ENCODE peak calls at places on chromosome X, in ten cellular contexts. B, S, Y, L, U, M, A, Z, T and W are unnamed samples.

GRCh38 chrX:129637217-129638109 is 17.3 kb downstream of the APLN start:
- DNase-seq in S (peak), Y (peak), Z (peak), M (peak), T (peak), A (peak), L (no peak), B (peak), U (peak), W (peak)

GRCh38 chrX:119406739-119407138 is 7.6 kb downstream of the SLC25A43 start:
- DNase-seq in S (no peak), Z (no peak), A (no peak), U (no peak), B (no peak), Y (no peak), L (no peak), M (no peak), T (no peak), W (no peak)

GRCh38 chrX:153416781-153417180 is 5.5 kb downstream of the ZFP92 start:
- DNase-seq in Z (no peak), U (no peak), B (peak), A (no peak), Y (no peak), L (no peak), M (no peak), S (no peak), T (no peak), W (no peak)

GRCh38 chrX:67523002-67523711 is 20.7 kb upstream of the AR start:
- DNase-seq in S (no peak), B (no peak), L (no peak), Y (no peak), T (no peak), U (no peak), A (no peak), M (no peak), Z (no peak), W (no peak)

GRCh38 chrX:53184836-53185235 is 40.2 kb downstream of the KDM5C start:
- DNase-seq in B (no peak), U (no peak), A (no peak), L (no peak), Z (no peak), T (no peak), S (no peak), M (no peak), Y (peak), W (no peak)

GRCh38 chrX:148624951-148625350 is 124.5 kb downstream of the AFF2 start:
- DNase-seq in B (peak), T (no peak), Z (no peak), S (no peak), A (no peak), M (no peak), U (no peak), L (no peak), Y (no peak), W (no peak)

GRCh38 chrX:10549280-10549679 is 71.1 kb downstream of the MID1 start:
- DNase-seq in L (peak), Z (peak), M (peak), T (no peak), U (no peak), Y (no peak), B (no peak), A (no peak), S (no peak), W (no peak)

GRCh38 chrX:136166221-136166855 is 19.0 kb downstream of the FHL1 start:
- DNase-seq in S (no peak), Z (no peak), B (peak), U (no peak), T (no peak), L (no peak), A (no peak), Y (peak), M (no peak), W (no peak)

GRCh38 chrX:27565992-27566391 is 24.2 kb upstream of the DCAF8L2 start:
- DNase-seq in M (no peak), U (no peak), T (no peak), Z (no peak), A (no peak), L (no peak), Y (no peak), S (no peak), B (no peak), W (no peak)

GRCh38 chrX:17464196-17464595 is 89.2 kb downstream of the NHS start:
- DNase-seq in T (no peak), L (no peak), Y (no peak), M (no peak), S (no peak), U (no peak), B (no peak), A (no peak), Z (no peak), W (no peak)

GRCh38 chrX:22063284-22063683 is 31.2 kb downstream of the PHEX start:
- DNase-seq in T (no peak), M (no peak), Z (no peak), Y (no peak), U (no peak), B (peak), S (no peak), A (no peak), L (no peak), W (no peak)

GRCh38 chrX:101803451-101803850 is 128.4 kb downstream of the ZMAT1 start:
- DNase-seq in L (no peak), A (no peak), U (no peak), Z (no peak), S (no peak), Y (peak), M (no peak), B (peak), T (no peak), W (no peak)

GRCh38 chrX:105837227-105837626 is 14.9 kb downstream of the NRK start:
- DNase-seq in U (no peak), Z (no peak), L (no peak), T (no peak), M (no peak), S (no peak), Y (peak), B (no peak), A (no peak), W (no peak)